ENCODE peak calls at places on chromosomes 1 and 21, in four cellular contexts. P, C, M and Q are unnamed samples.

GRCh38 chr21:38726482-38726881 is 79.2 kb upstream of the ETS2 start:
- DNase-seq in C (no peak), M (no peak), P (no peak), Q (no peak)

GRCh38 chr1:24928631-24929090 is 1.4 kb downstream of the RUNX3 start:
- DNase-seq in C (no peak), P (no peak), M (no peak), Q (no peak)

GRCh38 chr1:165675794-165676193 is 22.6 kb downstream of the ALDH9A1 start:
- DNase-seq in M (no peak), P (no peak), C (no peak), Q (no peak)

GRCh38 chr1:24749886-24750285 is 4.6 kb downstream of the CLIC4 start:
- DNase-seq in C (no peak), M (no peak), P (no peak), Q (no peak)

GRCh38 chr1:32701421-32701911 is 1.1 kb downstream of the SYNC start:
- DNase-seq in P (peak), C (no peak), M (no peak), Q (no peak)

GRCh38 chr21:24118738-24119470 is 1488.4 kb downstream of the MRPL39 start:
- DNase-seq in M (peak), P (no peak), C (no peak), Q (no peak)

GRCh38 chr21:42298657-42299056 is 16.6 kb downstream of the TFF3 start:
- DNase-seq in M (no peak), P (no peak), C (no peak), Q (no peak)

GRCh38 chr1:178458203-178458602 is 38.6 kb downstream of the CLEC20A start:
- DNase-seq in P (no peak), C (no peak), M (no peak), Q (no peak)

GRCh38 chr1:160474392-160475242 is 48.4 kb downstream of the SLAMF6 start:
- DNase-seq in C (no peak), P (no peak), M (no peak), Q (no peak)